ENCODE peak calls at places on chromosomes 1 and 21, in eight cellular contexts. One of them, this sample, is unnamed.

GRCh38 chr1:14438127-14438769 is 160.2 kb upstream of the KAZN start:
- DNase-seq in mammary epithelial cell: no peak
- DNase-seq in CD4-positive, alpha-beta memory T cell: no peak
- DNase-seq in colonic mucosa: no peak
- DNase-seq in GM23338: no peak
- DNase-seq in tibial artery: no peak
- DNase-seq in ovary: no peak
- DNase-seq in right atrium auricular region: no peak
- DNase-seq in this sample: no peak

GRCh38 chr1:180935326-180936109 is 22.8 kb downstream of the KIAA1614 start:
- DNase-seq in ovary: no peak
- DNase-seq in right atrium auricular region: no peak
- DNase-seq in colonic mucosa: peak; percentile 62
- DNase-seq in tibial artery: no peak
- DNase-seq in GM23338: peak; percentile 46
- DNase-seq in mammary epithelial cell: no peak
- DNase-seq in CD4-positive, alpha-beta memory T cell: no peak
- DNase-seq in this sample: no peak

GRCh38 chr1:231165371-231165770 is 3.5 kb downstream of the TRIM67 start:
- DNase-seq in colonic mucosa: no peak
- DNase-seq in mammary epithelial cell: no peak
- DNase-seq in GM23338: no peak
- DNase-seq in CD4-positive, alpha-beta memory T cell: no peak
- DNase-seq in ovary: no peak
- DNase-seq in right atrium auricular region: no peak
- DNase-seq in tibial artery: no peak
- DNase-seq in this sample: no peak

GRCh38 chr21:38322551-38322950 is 65.8 kb downstream of the KCNJ15 start:
- DNase-seq in right atrium auricular region: no peak
- DNase-seq in CD4-positive, alpha-beta memory T cell: no peak
- DNase-seq in tibial artery: no peak
- DNase-seq in colonic mucosa: no peak
- DNase-seq in mammary epithelial cell: peak; percentile 29
- DNase-seq in ovary: no peak
- DNase-seq in GM23338: no peak
- DNase-seq in this sample: no peak

GRCh38 chr1:231478800-231479199 is 49.7 kb upstream of the TSNAX start:
- DNase-seq in ovary: no peak
- DNase-seq in mammary epithelial cell: no peak
- DNase-seq in colonic mucosa: no peak
- DNase-seq in CD4-positive, alpha-beta memory T cell: no peak
- DNase-seq in right atrium auricular region: no peak
- DNase-seq in GM23338: peak; percentile 40
- DNase-seq in tibial artery: no peak
- DNase-seq in this sample: no peak

GRCh38 chr1:35637401-35637809 is 3.9 kb downstream of the PSMB2 start:
- DNase-seq in ovary: no peak
- DNase-seq in right atrium auricular region: no peak
- DNase-seq in mammary epithelial cell: no peak
- DNase-seq in GM23338: peak; percentile 50
- DNase-seq in colonic mucosa: no peak
- DNase-seq in CD4-positive, alpha-beta memory T cell: no peak
- DNase-seq in tibial artery: no peak
- DNase-seq in this sample: peak; percentile 59

GRCh38 chr1:85344256-85344694 is 67.8 kb upstream of the BCL10 start:
- DNase-seq in tibial artery: no peak
- DNase-seq in right atrium auricular region: no peak
- DNase-seq in GM23338: peak; percentile 91
- DNase-seq in ovary: no peak
- DNase-seq in mammary epithelial cell: peak; percentile 33
- DNase-seq in CD4-positive, alpha-beta memory T cell: no peak
- DNase-seq in colonic mucosa: no peak
- DNase-seq in this sample: peak; percentile 58

GRCh38 chr1:16915627-16915973 is 6.1 kb upstream of the CROCC start:
- DNase-seq in ovary: peak; percentile 19
- DNase-seq in mammary epithelial cell: no peak
- DNase-seq in colonic mucosa: no peak
- DNase-seq in GM23338: peak; percentile 65
- DNase-seq in CD4-positive, alpha-beta memory T cell: no peak
- DNase-seq in right atrium auricular region: no peak
- DNase-seq in tibial artery: no peak
- DNase-seq in this sample: peak; percentile 59

GRCh38 chr1:183593356-183593755 is 3.1 kb upstream of the NCF2 start:
- DNase-seq in CD4-positive, alpha-beta memory T cell: no peak
- DNase-seq in right atrium auricular region: no peak
- DNase-seq in colonic mucosa: no peak
- DNase-seq in mammary epithelial cell: no peak
- DNase-seq in GM23338: no peak
- DNase-seq in ovary: no peak
- DNase-seq in tibial artery: no peak
- DNase-seq in this sample: no peak

GRCh38 chr1:84300991-84301758 is at the start of gene SAMD13:
- DNase-seq in GM23338: no peak
- DNase-seq in mammary epithelial cell: peak; percentile 53
- DNase-seq in colonic mucosa: peak; percentile 95
- DNase-seq in tibial artery: peak; percentile 81
- DNase-seq in right atrium auricular region: peak; percentile 84
- DNase-seq in ovary: no peak
- DNase-seq in CD4-positive, alpha-beta memory T cell: peak; percentile 51
- DNase-seq in this sample: peak; percentile 76

GRCh38 chr1:16903054-16903453 is 7.3 kb downstream of the RNU1-2 start:
- DNase-seq in right atrium auricular region: no peak
- DNase-seq in ovary: no peak
- DNase-seq in mammary epithelial cell: peak; percentile 38
- DNase-seq in CD4-positive, alpha-beta memory T cell: no peak
- DNase-seq in tibial artery: no peak
- DNase-seq in colonic mucosa: no peak
- DNase-seq in GM23338: no peak
- DNase-seq in this sample: peak; percentile 66

GRCh38 chr1:9429369-9429766 is 109.9 kb upstream of the SLC25A33 start:
- DNase-seq in tibial artery: no peak
- DNase-seq in mammary epithelial cell: no peak
- DNase-seq in right atrium auricular region: no peak
- DNase-seq in GM23338: no peak
- DNase-seq in colonic mucosa: no peak
- DNase-seq in ovary: no peak
- DNase-seq in CD4-positive, alpha-beta memory T cell: no peak
- DNase-seq in this sample: no peak

GRCh38 chr1:9427388-9427787 is 111.9 kb upstream of the SLC25A33 start:
- DNase-seq in mammary epithelial cell: no peak
- DNase-seq in tibial artery: no peak
- DNase-seq in right atrium auricular region: no peak
- DNase-seq in colonic mucosa: no peak
- DNase-seq in GM23338: no peak
- DNase-seq in ovary: no peak
- DNase-seq in CD4-positive, alpha-beta memory T cell: no peak
- DNase-seq in this sample: no peak

GRCh38 chr1:9425859-9426258 is 113.4 kb upstream of the SLC25A33 start:
- DNase-seq in CD4-positive, alpha-beta memory T cell: peak; percentile 41
- DNase-seq in colonic mucosa: no peak
- DNase-seq in tibial artery: no peak
- DNase-seq in ovary: no peak
- DNase-seq in right atrium auricular region: no peak
- DNase-seq in GM23338: no peak
- DNase-seq in mammary epithelial cell: no peak
- DNase-seq in this sample: no peak

GRCh38 chr1:9426291-9426711 is 113.0 kb upstream of the SLC25A33 start:
- DNase-seq in right atrium auricular region: no peak
- DNase-seq in colonic mucosa: peak; percentile 46
- DNase-seq in CD4-positive, alpha-beta memory T cell: peak; percentile 94
- DNase-seq in tibial artery: no peak
- DNase-seq in ovary: no peak
- DNase-seq in mammary epithelial cell: no peak
- DNase-seq in GM23338: no peak
- DNase-seq in this sample: no peak

GRCh38 chr1:9428601-9429368 is 110.5 kb upstream of the SLC25A33 start:
- DNase-seq in colonic mucosa: peak; percentile 100
- DNase-seq in mammary epithelial cell: peak; percentile 99
- DNase-seq in GM23338: peak; percentile 99
- DNase-seq in right atrium auricular region: peak; percentile 100
- DNase-seq in CD4-positive, alpha-beta memory T cell: peak; percentile 99
- DNase-seq in tibial artery: peak; percentile 99
- DNase-seq in ovary: peak; percentile 99
- DNase-seq in this sample: peak; percentile 99
- H3K27ac ChIP-seq in colonic mucosa: peak overlapping the region; percentile 48
- H3K27ac ChIP-seq in mammary epithelial cell: peak overlapping the region; percentile 94
- H3K27ac ChIP-seq in GM23338: peak overlapping the region; percentile 87
- H3K27ac ChIP-seq in right atrium auricular region: peak overlapping the region; percentile 91
- H3K27ac ChIP-seq in CD4-positive, alpha-beta memory T cell: peak overlapping the region; percentile 71
- H3K27ac ChIP-seq in tibial artery: peak overlapping the region; percentile 91
- H3K27ac ChIP-seq in ovary: peak overlapping the region; percentile 87
- H3K27ac ChIP-seq in this sample: peak overlapping the region; percentile 31

DNA sequence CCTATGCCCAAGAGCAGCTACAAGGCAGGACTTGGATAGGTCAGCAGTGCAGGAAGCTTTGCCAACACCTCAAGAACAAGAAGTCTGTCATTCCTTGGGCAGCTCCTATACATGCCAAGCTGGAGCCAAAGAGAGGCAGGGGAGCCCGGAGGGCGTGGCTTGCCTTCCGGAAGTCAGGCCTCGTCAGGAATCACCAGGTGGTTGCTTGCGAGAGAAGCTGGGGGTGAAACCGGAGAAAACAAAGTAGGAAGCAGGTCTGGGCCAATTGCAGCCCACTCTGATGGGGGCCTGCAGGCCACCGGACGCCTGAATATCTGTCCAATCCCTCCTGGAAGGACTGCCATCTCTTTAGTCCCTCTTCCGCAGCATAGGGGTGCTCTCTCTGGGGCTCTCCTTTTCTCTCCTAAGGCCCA is 794 bp upstream of the FAM76A start:
- DNase-seq in GM23338: peak; percentile 83
- DNase-seq in CD4-positive, alpha-beta memory T cell: no peak
- DNase-seq in ovary: peak; percentile 29
- DNase-seq in colonic mucosa: peak; percentile 34
- DNase-seq in tibial artery: peak; percentile 21
- DNase-seq in mammary epithelial cell: peak; percentile 8
- DNase-seq in right atrium auricular region: peak; percentile 60
- DNase-seq in this sample: no peak
- H3K27ac ChIP-seq in GM23338: peak overlapping the region; percentile 89
- H3K27ac ChIP-seq in CD4-positive, alpha-beta memory T cell: peak overlapping the region; percentile 71
- H3K27ac ChIP-seq in ovary: peak overlapping the region; percentile 52
- H3K27ac ChIP-seq in colonic mucosa: no peak overlapping the region
- H3K27ac ChIP-seq in tibial artery: peak overlapping the region; percentile 75
- H3K27ac ChIP-seq in mammary epithelial cell: peak overlapping the region; percentile 79
- H3K27ac ChIP-seq in right atrium auricular region: peak overlapping the region; percentile 87
- H3K27ac ChIP-seq in this sample: peak overlapping the region; percentile 73

DNA sequence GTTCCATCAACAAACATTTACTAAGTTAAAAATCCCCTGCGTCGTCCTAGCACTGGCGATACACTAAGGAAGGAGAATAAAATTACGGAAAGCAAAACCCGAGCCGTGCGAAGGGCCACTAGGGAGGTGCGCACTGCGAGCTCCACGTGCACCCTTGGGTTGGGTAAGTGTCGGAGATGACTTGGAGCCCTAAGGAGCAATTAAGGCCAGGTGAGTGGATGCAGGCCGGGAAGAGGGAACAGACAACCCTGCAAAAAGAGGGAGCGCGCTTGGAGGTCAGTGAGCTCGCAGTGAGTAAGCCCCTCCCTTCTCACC is 704 bp downstream of the WDR4 start:
- DNase-seq in colonic mucosa: no peak
- DNase-seq in mammary epithelial cell: no peak
- DNase-seq in right atrium auricular region: no peak
- DNase-seq in tibial artery: no peak
- DNase-seq in GM23338: no peak
- DNase-seq in CD4-positive, alpha-beta memory T cell: no peak
- DNase-seq in ovary: no peak
- DNase-seq in this sample: no peak
- H3K27ac ChIP-seq in colonic mucosa: peak overlapping the region; percentile 82
- H3K27ac ChIP-seq in mammary epithelial cell: peak overlapping the region; percentile 67
- H3K27ac ChIP-seq in right atrium auricular region: peak overlapping the region; percentile 77
- H3K27ac ChIP-seq in tibial artery: peak overlapping the region; percentile 75
- H3K27ac ChIP-seq in GM23338: peak overlapping the region; percentile 94
- H3K27ac ChIP-seq in CD4-positive, alpha-beta memory T cell: peak overlapping the region; percentile 92
- H3K27ac ChIP-seq in ovary: peak overlapping the region; percentile 76
- H3K27ac ChIP-seq in this sample: peak overlapping the region; percentile 73

GRCh38 chr1:150008699-150009098 is 1.8 kb downstream of the OTUD7B start:
- DNase-seq in right atrium auricular region: no peak
- DNase-seq in tibial artery: no peak
- DNase-seq in GM23338: no peak
- DNase-seq in mammary epithelial cell: no peak
- DNase-seq in CD4-positive, alpha-beta memory T cell: no peak
- DNase-seq in colonic mucosa: no peak
- DNase-seq in ovary: no peak
- DNase-seq in this sample: no peak

GRCh38 chr1:150012611-150013010 is 2.1 kb upstream of the OTUD7B start:
- DNase-seq in GM23338: no peak
- DNase-seq in mammary epithelial cell: no peak
- DNase-seq in CD4-positive, alpha-beta memory T cell: no peak
- DNase-seq in colonic mucosa: no peak
- DNase-seq in tibial artery: no peak
- DNase-seq in right atrium auricular region: no peak
- DNase-seq in ovary: no peak
- DNase-seq in this sample: no peak

GRCh38 chr1:150009604-150010387 is 730 bp downstream of the OTUD7B start:
- DNase-seq in mammary epithelial cell: peak; percentile 78
- DNase-seq in right atrium auricular region: peak; percentile 75
- DNase-seq in GM23338: peak; percentile 66
- DNase-seq in CD4-positive, alpha-beta memory T cell: peak; percentile 64
- DNase-seq in colonic mucosa: peak; percentile 60
- DNase-seq in tibial artery: peak; percentile 71
- DNase-seq in ovary: peak; percentile 49
- DNase-seq in this sample: peak; percentile 76

GRCh38 chr1:150006881-150007401 is 3.6 kb downstream of the OTUD7B start:
- DNase-seq in mammary epithelial cell: peak; percentile 43
- DNase-seq in colonic mucosa: no peak
- DNase-seq in ovary: no peak
- DNase-seq in right atrium auricular region: no peak
- DNase-seq in GM23338: no peak
- DNase-seq in CD4-positive, alpha-beta memory T cell: no peak
- DNase-seq in tibial artery: no peak
- DNase-seq in this sample: peak; percentile 70

DNA sequence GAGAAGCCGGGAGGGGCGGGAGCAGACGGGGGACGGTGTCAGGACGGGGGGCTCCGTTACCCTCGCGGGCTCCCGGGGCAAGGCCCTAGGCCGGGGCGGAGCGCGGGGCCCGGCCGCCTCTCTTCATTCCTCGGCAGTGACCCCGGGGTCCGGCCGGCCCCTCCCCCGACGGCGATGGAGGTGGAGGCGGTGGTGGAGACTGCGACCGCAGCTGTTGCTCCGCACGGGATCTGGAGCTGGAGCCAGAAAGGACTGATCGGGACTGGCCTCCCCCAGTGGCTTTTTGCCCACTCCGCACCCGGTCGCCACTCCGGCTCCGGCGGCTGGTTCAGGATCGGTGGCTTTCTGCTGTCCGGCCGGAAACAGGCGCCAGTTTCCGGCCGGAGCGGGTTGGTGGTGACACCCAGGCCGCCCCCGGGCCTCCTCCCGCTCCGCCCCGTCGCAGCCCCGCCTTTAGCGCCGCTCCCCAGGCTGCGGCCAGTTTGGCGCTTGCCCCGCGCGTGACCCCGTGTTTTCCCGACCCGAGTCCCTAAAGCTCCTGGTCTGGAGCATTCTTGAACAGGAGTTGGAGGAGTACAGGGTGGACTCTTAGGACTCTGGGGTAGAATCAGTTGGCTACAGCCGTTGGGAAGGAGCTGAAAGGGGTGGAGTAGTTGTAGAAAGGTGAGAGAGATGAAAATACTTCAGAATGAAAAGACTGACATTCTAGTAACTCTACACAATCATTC is at the start of gene OTUD7B:
- DNase-seq in ovary: peak; percentile 86
- DNase-seq in mammary epithelial cell: peak; percentile 88
- DNase-seq in right atrium auricular region: peak; percentile 81
- DNase-seq in CD4-positive, alpha-beta memory T cell: peak; percentile 64
- DNase-seq in GM23338: peak; percentile 95
- DNase-seq in tibial artery: peak; percentile 83
- DNase-seq in colonic mucosa: peak; percentile 90
- DNase-seq in this sample: peak; percentile 94
- H3K27ac ChIP-seq in ovary: peak within 1 kb of the TSS; percentile 93
- H3K27ac ChIP-seq in mammary epithelial cell: peak within 1 kb of the TSS; percentile 81
- H3K27ac ChIP-seq in right atrium auricular region: peak within 1 kb of the TSS; percentile 96
- H3K27ac ChIP-seq in CD4-positive, alpha-beta memory T cell: peak within 1 kb of the TSS; percentile 63
- H3K27ac ChIP-seq in GM23338: peak within 1 kb of the TSS; percentile 96
- H3K27ac ChIP-seq in tibial artery: peak within 1 kb of the TSS; percentile 96
- H3K27ac ChIP-seq in colonic mucosa: peak within 1 kb of the TSS; percentile 87
- H3K27ac ChIP-seq in this sample: peak within 1 kb of the TSS; percentile 97